ENCODE peak calls at places on chromosomes 1 and 21, in four cellular contexts. Y is A172, T is A549, V is Caki2. B is an unnamed sample.

GRCh38 chr1:35605882-35606182 is 32.7 kb downstream of the TFAP2E start:
- DNase-seq in Y (peak; percentile 8), T (no peak), V (no peak), B (no peak)

GRCh38 chr1:230661976-230662375 is 19.7 kb downstream of the COG2 start:
- DNase-seq in Y (no peak), T (no peak), V (no peak), B (no peak)

GRCh38 chr1:26744075-26744958 is 43.4 kb upstream of the PIGV start:
- DNase-seq in Y (peak; percentile 94), T (no peak), V (no peak), B (peak; percentile 45)

GRCh38 chr21:34545079-34545884 is 33.3 kb upstream of the KCNE1 start:
- DNase-seq in Y (peak; percentile 85), T (peak; percentile 7), V (peak; percentile 16), B (peak; percentile 69)

GRCh38 chr1:6310116-6310848 is 49.4 kb upstream of the GPR153 start:
- DNase-seq in Y (no peak), T (no peak), V (no peak), B (no peak)

GRCh38 chr21:37868896-37869295 is 47.4 kb downstream of the KCNJ6 start:
- DNase-seq in Y (no peak), T (no peak), V (no peak), B (no peak)

GRCh38 chr1:33383974-33384767 is 46.7 kb downstream of the PHC2 start:
- DNase-seq in Y (peak; percentile 38), T (no peak), V (no peak), B (peak; percentile 42)

GRCh38 chr21:38819719-38820147 is 14.0 kb downstream of the ETS2 start:
- DNase-seq in Y (peak; percentile 95), T (no peak), V (peak; percentile 72), B (peak; percentile 85)

GRCh38 chr1:30274937-30275621 is 448.3 kb downstream of the MATN1 start:
- DNase-seq in Y (no peak), T (no peak), V (no peak), B (no peak)

GRCh38 chr1:22025368-22026154 is 24.1 kb downstream of the CELA3A start:
- DNase-seq in Y (peak; percentile 87), T (peak; percentile 69), V (peak; percentile 94), B (peak; percentile 57)

GRCh38 chr21:15144026-15144425 is 79.2 kb upstream of the NRIP1 start:
- DNase-seq in Y (no peak), T (no peak), V (no peak), B (no peak)

GRCh38 chr1:199546323-199546722 is 481.2 kb upstream of the NR5A2 start:
- DNase-seq in Y (no peak), T (no peak), V (peak; percentile 30), B (no peak)

GRCh38 chr1:19731311-19731821 is 66.7 kb downstream of the HTR6 start:
- DNase-seq in Y (no peak), T (no peak), V (no peak), B (no peak)

GRCh38 chr1:233647083-233647482 is 33.2 kb downstream of the KCNK1 start:
- DNase-seq in Y (no peak), T (no peak), V (no peak), B (no peak)

GRCh38 chr1:210234254-210234747 is 1.7 kb downstream of the SERTAD4 start:
- DNase-seq in Y (no peak), T (no peak), V (no peak), B (no peak)

GRCh38 chr1:101284021-101284420 is 47.2 kb downstream of the S1PR1 start:
- DNase-seq in Y (no peak), T (no peak), V (no peak), B (no peak)

B was measured in H54.